ENCODE peak calls at places on chromosome 5, in five cellular contexts. B is lower leg skin, I is hepatocyte, R is nephron progenitor cell, G is mucosa of descending colon. C is an unnamed sample.

GRCh38 chr5:2239237-2239910 is 356.6 kb upstream of the IRX4 start:
- DNase-seq in I (no peak), B (no peak), G (no peak), R (no peak), C (no peak)

GRCh38 chr5:138905541-138905940 is 30.4 kb upstream of the LRRTM2 start:
- DNase-seq in R (no peak), B (no peak), I (no peak), G (no peak), C (no peak)

GRCh38 chr5:119049824-119050449 is 20.9 kb upstream of the DMXL1 start:
- DNase-seq in B (no peak), I (no peak), R (no peak), G (no peak), C (no peak)

GRCh38 chr5:55680353-55680752 is 31.8 kb downstream of the SLC38A9 start:
- DNase-seq in R (no peak), I (no peak), G (no peak), B (no peak), C (no peak)

GRCh38 chr5:81151546-81151945 is 81.6 kb upstream of the CKMT2 start:
- DNase-seq in B (no peak), G (no peak), R (no peak), I (no peak), C (no peak)

GRCh38 chr5:173925449-173926071 is 37.4 kb downstream of the CPEB4 start:
- DNase-seq in R (peak), B (no peak), G (peak), I (peak), C (no peak)

GRCh38 chr5:92553326-92553725 is 1027.7 kb downstream of the NR2F1-AS1 start:
- DNase-seq in B (no peak), I (no peak), R (no peak), G (no peak), C (no peak)

GRCh38 chr5:160463775-160464465 is 42.3 kb downstream of the PTTG1 start:
- DNase-seq in R (no peak), B (no peak), I (no peak), G (no peak), C (no peak)

GRCh38 chr5:19855031-19855430 is 133.0 kb downstream of the CDH18 start:
- DNase-seq in I (no peak), B (no peak), R (no peak), G (no peak), C (no peak)

GRCh38 chr5:132387649-132388117 is 18.2 kb downstream of the SLC22A5 start:
- DNase-seq in R (peak), I (peak), G (peak), B (peak), C (no peak)

GRCh38 chr5:16794381-16794913 is 141.6 kb downstream of the MYO10 start:
- DNase-seq in B (no peak), R (no peak), I (no peak), G (no peak), C (no peak)

GRCh38 chr5:142110046-142110531 is 1.5 kb downstream of the NDFIP1 start:
- DNase-seq in R (peak), B (no peak), I (no peak), G (peak), C (no peak)

GRCh38 chr5:76982450-76982849 is 29.6 kb downstream of the CRHBP start:
- DNase-seq in G (no peak), I (no peak), B (no peak), R (no peak), C (no peak)

GRCh38 chr5:9670371-9670770 is 40.2 kb upstream of the TAS2R1 start:
- DNase-seq in I (no peak), B (no peak), R (no peak), G (no peak), C (no peak)

GRCh38 chr5:167814828-167815227 is 476.6 kb upstream of the WWC1 start:
- DNase-seq in B (no peak), I (no peak), R (no peak), G (no peak), C (no peak)

GRCh38 chr5:109689740-109690455 is at the start of gene MAN2A1:
- DNase-seq in R (peak), G (peak), I (peak), B (peak), C (peak)

GRCh38 chr5:16902846-16903245 is 33.2 kb downstream of the MYO10 start:
- DNase-seq in R (no peak), I (peak), G (no peak), B (no peak), C (no peak)

GRCh38 chr5:178304016-178304415 is 71.4 kb upstream of the PHYKPL start:
- DNase-seq in I (no peak), R (no peak), B (no peak), G (no peak), C (no peak)

GRCh38 chr5:41882765-41883164 is 12.5 kb upstream of the OXCT1 start:
- DNase-seq in G (no peak), I (no peak), R (no peak), B (no peak), C (no peak)

GRCh38 chr5:115888027-115888426 is 46.3 kb downstream of the AP3S1 start:
- DNase-seq in I (no peak), B (no peak), G (no peak), R (no peak), C (no peak)
- TF ChIP-seq CTCF in I (peak), B (no peak), G (no peak), R (no peak), C (no peak)

GRCh38 chr5:170273968-170274710 is 23.4 kb downstream of the LCP2 start:
- DNase-seq in G (no peak), I (peak), R (peak), B (no peak), C (no peak)
- TF ChIP-seq CTCF in G (no peak), I (peak), R (no peak), B (no peak), C (no peak)

DNA sequence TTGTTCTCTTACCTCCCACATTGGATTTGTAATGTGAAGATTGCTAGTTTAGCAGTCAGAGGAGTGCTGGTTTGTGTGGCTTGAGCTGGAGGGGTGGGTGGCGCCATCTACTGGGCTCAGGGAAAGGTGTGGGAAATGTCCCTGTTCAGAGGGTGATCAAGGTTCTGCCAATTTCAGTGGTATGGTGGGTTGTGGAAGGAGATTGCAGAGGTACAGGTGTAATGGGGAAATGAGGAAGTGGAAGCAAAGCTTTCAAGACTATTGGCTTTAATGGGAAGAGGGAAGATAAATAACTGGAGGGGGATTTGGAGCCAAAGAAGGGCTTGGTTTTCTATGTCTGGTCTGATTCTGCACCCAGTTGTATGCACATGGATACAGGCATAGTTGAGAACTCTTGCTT is 76.4 kb downstream of the OSMR start:
- DNase-seq in G (peak), B (peak), R (peak), I (peak), C (no peak)
- TF ChIP-seq CTCF in G (peak), B (no peak), R (peak), I (peak), C (peak)

GRCh38 chr5:169701910-169702451 is 64.9 kb downstream of the DOCK2 start:
- DNase-seq in R (no peak), B (no peak), G (no peak), I (peak), C (no peak)
- TF ChIP-seq CTCF in R (no peak), B (no peak), G (no peak), I (peak), C (no peak)